ENCODE peak calls at places on chromosomes 16 and 17, in nine cellular contexts. K is upper lobe of right lung; W is tibial nerve; T is ovary; U is CD8-positive, alpha-beta T cell; D is CD8-positive, alpha-beta memory T cell; X is CD4-positive, CD25-positive, alpha-beta regulatory T cell; E is mammary epithelial cell; Q is GM23338. O is an unnamed sample. For H3K4me1, the result is how much of the 10 kb centered on the place peaks cover.

GRCh38 chr16:10971560-10971961 is 27.2 kb downstream of the CLEC16A start:
- DNase-seq in D (no peak), E (peak), W (peak), T (peak), K (no peak), X (peak), U (no peak), Q (peak), O (no peak)

GRCh38 chr17:29048440-29049360 is 5.8 kb downstream of the PIPOX start:
- DNase-seq in K (no peak), D (no peak), W (no peak), E (no peak), X (no peak), T (no peak), U (no peak), Q (peak), O (no peak)

GRCh38 chr17:15981208-15981607 is 18.3 kb downstream of the ZSWIM7 start:
- DNase-seq in X (peak), T (no peak), E (peak), D (no peak), W (no peak), Q (no peak), U (no peak), K (no peak), O (no peak)

GRCh38 chr16:70694517-70695218 is 8.8 kb upstream of the MTSS2 start:
- DNase-seq in Q (no peak), D (no peak), X (no peak), T (peak), E (no peak), K (no peak), W (no peak), U (no peak), O (no peak)

GRCh38 chr16:11612110-11612981 is 25.6 kb upstream of the LITAF start:
- DNase-seq in W (no peak), T (no peak), Q (peak), D (no peak), U (no peak), E (peak), K (peak), X (no peak), O (no peak)

GRCh38 chr17:57902800-57903759 is 52.1 kb downstream of the CUEDC1 start:
- DNase-seq in X (peak), Q (no peak), T (no peak), E (peak), W (peak), D (no peak), K (peak), U (no peak), O (peak)

GRCh38 chr17:55056530-55056929 is 88.0 kb downstream of the STXBP4 start:
- DNase-seq in D (no peak), E (no peak), X (no peak), T (no peak), Q (peak), W (no peak), U (no peak), K (no peak), O (no peak)

GRCh38 chr16:17510532-17510931 is 39.8 kb upstream of the XYLT1 start:
- DNase-seq in K (no peak), T (no peak), D (no peak), E (no peak), X (no peak), W (no peak), Q (no peak), U (no peak), O (no peak)

GRCh38 chr16:66007717-66008116 is 358.8 kb upstream of the CDH5 start:
- DNase-seq in K (no peak), Q (no peak), D (no peak), T (no peak), W (no peak), U (no peak), X (no peak), E (no peak), O (no peak)

GRCh38 chr16:49462989-49463371 is 89.4 kb downstream of the C16orf78 start:
- DNase-seq in Q (no peak), K (no peak), T (no peak), E (no peak), U (peak), W (no peak), D (no peak), X (peak), O (no peak)

GRCh38 chr16:25031132-25031440 is 15.9 kb upstream of the ARHGAP17 start:
- DNase-seq in T (no peak), Q (no peak), X (no peak), U (no peak), K (no peak), D (no peak), W (no peak), E (no peak), O (no peak)

GRCh38 chr17:11768106-11768505 is 169.8 kb downstream of the DNAH9 start:
- DNase-seq in K (no peak), E (no peak), T (no peak), Q (no peak), U (no peak), X (no peak), D (no peak), W (no peak), O (no peak)

GRCh38 chr17:31392002-31392855 is 754 bp downstream of the RAB11FIP4 start:
- DNase-seq in E (no peak), X (no peak), W (no peak), U (peak), K (peak), T (no peak), D (no peak), Q (peak), O (no peak)

GRCh38 chr16:56450275-56450889 is 750 bp downstream of the NUDT21 start:
- DNase-seq in X (peak), Q (peak), W (no peak), K (no peak), D (no peak), T (no peak), E (peak), U (no peak), O (no peak)

GRCh38 chr16:54455021-54455725 is 168.6 kb upstream of the IRX3 start:
- DNase-seq in T (no peak), E (no peak), D (no peak), Q (no peak), U (no peak), W (no peak), K (no peak), X (no peak), O (no peak)

GRCh38 chr16:13873835-13874438 is 46.0 kb upstream of the ERCC4 start:
- DNase-seq in T (no peak), K (no peak), D (no peak), Q (peak), U (no peak), E (peak), X (no peak), W (no peak), O (no peak)

GRCh38 chr16:29925805-29926674 is at the start of gene KCTD13:
- DNase-seq in W (peak), X (peak), K (peak), T (peak), U (peak), E (peak), Q (peak), D (peak), O (peak)

GRCh38 chr17:10547351-10547750 is 2.1 kb downstream of the MYH2 start:
- DNase-seq in T (no peak), D (no peak), K (no peak), E (no peak), U (no peak), X (no peak), Q (no peak), W (no peak), O (no peak)

GRCh38 chr16:11393861-11394592 is 48.8 kb downstream of the RMI2 start:
- DNase-seq in D (no peak), W (no peak), E (no peak), Q (no peak), X (no peak), U (no peak), T (no peak), K (peak), O (no peak)

GRCh38 chr17:6120351-6120750 is 50.2 kb downstream of the WSCD1 start:
- DNase-seq in X (no peak), U (no peak), K (no peak), E (no peak), Q (no peak), W (no peak), D (no peak), T (no peak), O (no peak)

GRCh38 chr16:27174007-27174406 is 29.3 kb upstream of the KDM8 start:
- DNase-seq in U (peak), K (no peak), X (peak), W (no peak), D (peak), Q (no peak), T (no peak), E (no peak), O (no peak)

GRCh38 chr17:76498886-76499667 is 2.1 kb downstream of the RHBDF2 start:
- DNase-seq in D (no peak), W (no peak), Q (no peak), U (no peak), E (peak), K (no peak), X (no peak), T (no peak), O (no peak)

GRCh38 chr17:79627766-79628690 is 17.2 kb upstream of the RBFOX3 start:
- DNase-seq in X (no peak), U (no peak), W (no peak), Q (no peak), E (no peak), T (no peak), D (no peak), K (peak), O (no peak)

GRCh38 chr17:29514792-29515191 is 52.0 kb downstream of the ABHD15 start:
- DNase-seq in T (no peak), E (no peak), K (no peak), D (no peak), Q (no peak), W (no peak), X (no peak), U (no peak), O (no peak)

GRCh38 chr17:62062936-62063335 is 2.1 kb downstream of the MED13 start:
- DNase-seq in W (no peak), K (no peak), Q (no peak), D (no peak), T (no peak), X (no peak), U (no peak), E (no peak), O (no peak)

GRCh38 chr17:62059394-62059793 is 5.7 kb downstream of the MED13 start:
- DNase-seq in D (no peak), Q (no peak), U (no peak), K (no peak), E (no peak), W (no peak), X (no peak), T (no peak), O (no peak)

GRCh38 chr17:62064791-62065563 is at the start of gene MED13:
- DNase-seq in K (peak), D (peak), X (peak), E (peak), Q (peak), W (peak), T (peak), U (peak), O (peak)

GRCh38 chr17:62064029-62064790 is 868 bp downstream of the MED13 start:
- DNase-seq in K (no peak), W (no peak), T (no peak), D (no peak), E (peak), X (peak), Q (no peak), U (no peak), O (no peak)

GRCh38 chr17:62062313-62062712 is 2.8 kb downstream of the MED13 start:
- DNase-seq in W (no peak), E (peak), T (no peak), X (no peak), U (no peak), Q (no peak), D (no peak), K (no peak), O (no peak)
- H3K4me1 ChIP-seq in W (under half), E (under half), T (under half), X (under half), U (under half), Q (under half), D (under half), K (half or more), O (half or more)

DNA sequence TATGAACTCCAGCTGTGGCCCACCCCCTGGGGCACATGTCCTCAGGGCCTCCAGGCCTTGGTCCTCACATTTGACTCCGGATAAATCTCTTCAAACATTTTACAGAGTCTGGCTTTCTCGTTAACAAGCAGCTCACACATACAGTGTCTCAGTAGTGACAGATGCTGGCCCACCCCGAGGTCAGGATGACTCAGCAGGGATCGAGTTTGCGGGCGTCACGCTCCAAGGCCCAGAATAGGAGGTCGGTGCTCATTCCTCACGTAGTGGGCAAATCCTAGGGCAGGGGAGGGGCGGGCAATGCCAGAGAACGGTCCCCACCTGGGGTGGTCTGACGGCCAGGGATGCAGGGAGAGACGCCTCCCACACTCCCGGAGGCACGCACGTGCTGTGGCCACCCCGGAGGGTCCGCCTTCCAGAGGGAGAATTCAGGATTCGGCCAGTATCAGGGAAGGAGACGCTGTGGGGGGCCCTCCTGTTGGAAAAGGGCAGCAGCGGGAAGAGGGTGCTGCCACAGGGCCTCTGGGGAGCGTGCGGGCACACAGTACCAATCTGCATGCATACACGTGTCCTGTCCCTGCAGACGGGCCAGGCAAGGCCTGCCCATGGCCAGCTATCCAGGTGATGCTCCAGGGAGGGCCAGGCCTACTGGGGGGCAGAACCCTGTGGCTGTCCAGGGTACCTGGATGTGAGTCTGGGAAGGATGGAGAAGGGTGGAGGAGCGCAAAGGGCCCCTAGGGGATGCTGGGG is 8.6 kb downstream of the SLC7A5 start:
- DNase-seq in U (no peak), W (no peak), E (no peak), X (no peak), K (no peak), D (no peak), Q (no peak), T (no peak), O (no peak)
- H3K4me3 ChIP-seq in U (no peak), W (no peak), E (no peak), X (no peak), K (no peak), D (no peak), Q (no peak), T (no peak), O (no peak)

GRCh38 chr16:714558-715447 is at the start of gene METRN:
- DNase-seq in D (peak), Q (peak), T (peak), E (peak), U (peak), X (peak), W (peak), K (peak), O (peak)

GRCh38 chr16:715448-716249 is 731 bp downstream of the METRN start:
- DNase-seq in E (no peak), D (no peak), U (no peak), K (peak), Q (peak), X (no peak), T (no peak), W (no peak), O (no peak)

GRCh38 chr16:716250-716607 is 1.3 kb downstream of the METRN start:
- DNase-seq in E (no peak), W (no peak), T (no peak), U (no peak), Q (peak), K (no peak), X (no peak), D (no peak), O (no peak)

GRCh38 chr16:711548-712320 is 3.2 kb upstream of the METRN start:
- DNase-seq in K (peak), E (no peak), T (peak), Q (peak), D (peak), X (peak), W (peak), U (peak), O (no peak)

GRCh38 chr16:714079-714478 is 839 bp upstream of the METRN start:
- DNase-seq in W (no peak), U (no peak), E (no peak), D (no peak), K (no peak), X (no peak), Q (no peak), T (no peak), O (no peak)
- H3K4me1 ChIP-seq in W (under half), U (under half), E (under half), D (under half), K (under half), X (under half), Q (under half), T (under half), O (under half)

GRCh38 chr16:1613240-1613639 is 1.1 kb downstream of the CRAMP1 start:
- DNase-seq in W (no peak), K (no peak), Q (peak), E (peak), T (no peak), U (no peak), X (peak), D (no peak), O (no peak)

GRCh38 chr16:1612320-1613111 is at the start of gene CRAMP1:
- DNase-seq in E (peak), Q (peak), D (no peak), U (no peak), X (peak), T (no peak), K (no peak), W (no peak), O (no peak)

GRCh38 chr16:1614226-1615102 is 2.3 kb downstream of the CRAMP1 start:
- DNase-seq in U (no peak), T (peak), K (no peak), D (peak), X (peak), W (no peak), Q (peak), E (peak), O (no peak)

GRCh38 chr16:1615761-1616160 is 3.6 kb downstream of the CRAMP1 start:
- DNase-seq in U (no peak), T (no peak), K (no peak), Q (no peak), D (no peak), E (no peak), W (no peak), X (no peak), O (no peak)

GRCh38 chr16:1613728-1614225 is 1.6 kb downstream of the CRAMP1 start:
- DNase-seq in X (no peak), U (no peak), K (no peak), T (peak), W (no peak), Q (no peak), E (peak), D (peak), O (no peak)
- H3K4me3 ChIP-seq in X (peak), U (peak), K (peak), T (peak), W (peak), Q (peak), E (peak), D (peak), O (peak)

GRCh38 chr16:58032710-58033293 is 7.2 kb downstream of the MMP15 start:
- DNase-seq in T (no peak), W (no peak), D (no peak), E (no peak), K (peak), X (no peak), Q (no peak), U (no peak), O (no peak)
- H3K4me1 ChIP-seq in T (under half), W (under half), D (under half), E (under half), K (under half), X (under half), Q (under half), U (under half), O (under half)

GRCh38 chr17:81480140-81480917 is 32.3 kb downstream of the ACTG1 start:
- DNase-seq in K (no peak), U (no peak), E (no peak), X (no peak), T (no peak), W (peak), D (no peak), Q (no peak), O (no peak)
- H3K4me3 ChIP-seq in K (no peak), U (no peak), E (no peak), X (no peak), T (no peak), W (no peak), D (no peak), Q (no peak), O (no peak)

DNA sequence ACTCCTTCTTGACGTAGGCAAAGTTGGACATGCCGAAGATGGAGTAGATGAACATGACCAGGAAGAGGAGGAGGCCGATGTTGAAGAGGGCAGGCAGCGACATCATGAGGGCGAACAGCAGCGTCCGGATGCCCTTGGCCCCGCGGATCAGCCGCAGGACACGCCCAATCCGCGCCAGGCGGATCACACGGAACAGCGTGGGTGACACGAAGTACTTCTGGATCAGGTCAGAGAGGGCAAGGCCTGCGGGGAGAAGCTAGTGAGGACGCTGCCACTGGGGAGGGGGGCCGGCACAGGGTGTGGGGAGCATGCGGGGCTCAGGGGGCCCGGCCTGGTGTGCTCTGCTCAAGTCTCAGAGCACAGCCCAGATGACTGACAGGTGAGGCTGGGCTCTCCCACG is 9.6 kb upstream of the CD79B start:
- DNase-seq in U (no peak), E (no peak), X (no peak), D (no peak), K (no peak), Q (no peak), T (no peak), W (no peak), O (no peak)
- H3K4me1 ChIP-seq in U (under half), E (under half), X (under half), D (under half), K (under half), Q (under half), T (under half), W (under half), O (under half)

DNA sequence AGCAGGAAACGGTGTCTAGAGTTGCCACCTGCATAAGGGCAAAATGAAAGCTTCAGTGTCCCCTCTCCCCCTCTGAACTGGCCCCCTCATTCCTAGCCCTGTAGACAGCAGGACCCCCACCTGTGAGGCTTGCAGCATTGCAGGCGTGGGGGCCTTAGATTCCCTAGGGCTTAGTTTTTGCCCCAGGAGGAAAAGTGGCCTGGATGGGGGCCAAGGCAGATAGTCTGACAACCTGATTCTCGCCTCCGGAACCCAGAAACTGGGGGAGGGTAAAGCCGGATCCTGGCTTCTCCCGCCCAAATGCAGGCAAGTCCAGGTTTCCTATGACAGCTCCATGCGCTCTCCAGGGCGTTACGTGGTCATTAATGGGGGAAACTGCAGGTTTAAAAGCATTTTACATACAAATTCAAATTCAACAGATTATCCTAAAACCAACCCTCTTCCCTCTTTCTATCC is 651 bp upstream of the HOXB6 start:
- DNase-seq in K (no peak), E (no peak), D (no peak), X (no peak), U (no peak), Q (peak), T (no peak), W (no peak), O (no peak)
- H3K4me3 ChIP-seq in K (no peak), E (no peak), D (no peak), X (no peak), U (no peak), Q (no peak), T (no peak), W (peak), O (peak)

O was measured in thoracic aorta.